ENCODE peak calls at places on chromosome 4, in ten cellular contexts. One of them, this sample, is unnamed. For H3K9me3, the result is how much of the 10 kb centered on the place peaks cover.

GRCh38 chr4:94446386-94446785 is 5.4 kb upstream of the PDLIM5 start:
- DNase-seq in spleen: no peak
- DNase-seq in A549: no peak
- DNase-seq in suprapubic skin: no peak
- DNase-seq in lower lobe of right lung: no peak
- DNase-seq in Caco-2: no peak
- DNase-seq in OCI-LY7: no peak
- DNase-seq in lung: no peak
- DNase-seq in psoas muscle: no peak
- DNase-seq in ovary: no peak
- DNase-seq in this sample: no peak

GRCh38 chr4:89957527-89957926 is 62.9 kb downstream of the MMRN1 start:
- DNase-seq in ovary: no peak
- DNase-seq in OCI-LY7: no peak
- DNase-seq in suprapubic skin: no peak
- DNase-seq in A549: no peak
- DNase-seq in Caco-2: peak
- DNase-seq in psoas muscle: no peak
- DNase-seq in lower lobe of right lung: no peak
- DNase-seq in spleen: no peak
- DNase-seq in lung: no peak
- DNase-seq in this sample: no peak

GRCh38 chr4:82780398-82781231 is 18.0 kb downstream of the SCD5 start:
- DNase-seq in spleen: peak
- DNase-seq in ovary: peak
- DNase-seq in lower lobe of right lung: peak
- DNase-seq in Caco-2: no peak
- DNase-seq in lung: peak
- DNase-seq in A549: no peak
- DNase-seq in suprapubic skin: no peak
- DNase-seq in OCI-LY7: no peak
- DNase-seq in psoas muscle: peak
- DNase-seq in this sample: no peak

GRCh38 chr4:1655676-1656075 is 28.4 kb downstream of the FAM53A start:
- DNase-seq in spleen: no peak
- DNase-seq in OCI-LY7: no peak
- DNase-seq in psoas muscle: no peak
- DNase-seq in A549: no peak
- DNase-seq in lower lobe of right lung: no peak
- DNase-seq in suprapubic skin: no peak
- DNase-seq in Caco-2: no peak
- DNase-seq in ovary: no peak
- DNase-seq in lung: no peak
- DNase-seq in this sample: no peak

GRCh38 chr4:173531085-173531965 is 1.3 kb upstream of the HAND2 start:
- DNase-seq in ovary: no peak
- DNase-seq in A549: no peak
- DNase-seq in lower lobe of right lung: no peak
- DNase-seq in OCI-LY7: no peak
- DNase-seq in psoas muscle: peak
- DNase-seq in suprapubic skin: no peak
- DNase-seq in lung: no peak
- DNase-seq in Caco-2: no peak
- DNase-seq in spleen: peak
- DNase-seq in this sample: peak

GRCh38 chr4:74435296-74435695 is 9.6 kb upstream of the AREG start:
- DNase-seq in lung: no peak
- DNase-seq in Caco-2: no peak
- DNase-seq in A549: no peak
- DNase-seq in psoas muscle: no peak
- DNase-seq in spleen: no peak
- DNase-seq in OCI-LY7: no peak
- DNase-seq in ovary: no peak
- DNase-seq in suprapubic skin: no peak
- DNase-seq in lower lobe of right lung: no peak
- DNase-seq in this sample: no peak

GRCh38 chr4:68950033-68950432 is 1.6 kb downstream of the UGT2A3 start:
- DNase-seq in Caco-2: no peak
- DNase-seq in spleen: no peak
- DNase-seq in OCI-LY7: no peak
- DNase-seq in psoas muscle: no peak
- DNase-seq in lung: no peak
- DNase-seq in suprapubic skin: no peak
- DNase-seq in A549: no peak
- DNase-seq in ovary: no peak
- DNase-seq in lower lobe of right lung: no peak
- DNase-seq in this sample: no peak

GRCh38 chr4:7842384-7843279 is 97.0 kb downstream of the AFAP1 start:
- DNase-seq in lung: no peak
- DNase-seq in A549: peak
- DNase-seq in OCI-LY7: no peak
- DNase-seq in suprapubic skin: no peak
- DNase-seq in ovary: peak
- DNase-seq in spleen: no peak
- DNase-seq in psoas muscle: peak
- DNase-seq in Caco-2: no peak
- DNase-seq in lower lobe of right lung: no peak
- DNase-seq in this sample: no peak

GRCh38 chr4:3879681-3880594 is 113.8 kb downstream of the ADRA2C start:
- DNase-seq in spleen: peak
- DNase-seq in ovary: no peak
- DNase-seq in Caco-2: no peak
- DNase-seq in lung: no peak
- DNase-seq in suprapubic skin: peak
- DNase-seq in OCI-LY7: no peak
- DNase-seq in A549: no peak
- DNase-seq in lower lobe of right lung: peak
- DNase-seq in psoas muscle: no peak
- DNase-seq in this sample: no peak

GRCh38 chr4:102213031-102213430 is 132.3 kb downstream of the SLC39A8 start:
- DNase-seq in psoas muscle: no peak
- DNase-seq in ovary: no peak
- DNase-seq in A549: no peak
- DNase-seq in OCI-LY7: no peak
- DNase-seq in lower lobe of right lung: no peak
- DNase-seq in suprapubic skin: no peak
- DNase-seq in spleen: no peak
- DNase-seq in lung: no peak
- DNase-seq in Caco-2: no peak
- DNase-seq in this sample: no peak

GRCh38 chr4:176123710-176124407 is 58.2 kb downstream of the WDR17 start:
- DNase-seq in A549: no peak
- DNase-seq in psoas muscle: no peak
- DNase-seq in lung: no peak
- DNase-seq in lower lobe of right lung: no peak
- DNase-seq in OCI-LY7: peak
- DNase-seq in spleen: no peak
- DNase-seq in suprapubic skin: no peak
- DNase-seq in ovary: no peak
- DNase-seq in Caco-2: peak
- DNase-seq in this sample: no peak
- TF ChIP-seq CTCF in A549: peak
- TF ChIP-seq CTCF in psoas muscle: peak
- TF ChIP-seq CTCF in lung: peak
- TF ChIP-seq CTCF in lower lobe of right lung: peak
- TF ChIP-seq CTCF in OCI-LY7: peak
- TF ChIP-seq CTCF in spleen: peak
- TF ChIP-seq CTCF in suprapubic skin: no peak
- TF ChIP-seq CTCF in ovary: no peak
- TF ChIP-seq CTCF in Caco-2: peak
- TF ChIP-seq CTCF in this sample: no peak

GRCh38 chr4:18935956-18936355 is 914.4 kb upstream of the LCORL start:
- DNase-seq in psoas muscle: no peak
- DNase-seq in spleen: no peak
- DNase-seq in OCI-LY7: no peak
- DNase-seq in suprapubic skin: no peak
- DNase-seq in lung: no peak
- DNase-seq in A549: no peak
- DNase-seq in Caco-2: no peak
- DNase-seq in lower lobe of right lung: no peak
- DNase-seq in ovary: no peak
- DNase-seq in this sample: no peak

GRCh38 chr4:18931643-18932373 is 910.3 kb upstream of the LCORL start:
- DNase-seq in ovary: no peak
- DNase-seq in OCI-LY7: no peak
- DNase-seq in Caco-2: no peak
- DNase-seq in lung: no peak
- DNase-seq in lower lobe of right lung: no peak
- DNase-seq in spleen: no peak
- DNase-seq in A549: no peak
- DNase-seq in suprapubic skin: no peak
- DNase-seq in psoas muscle: no peak
- DNase-seq in this sample: no peak

GRCh38 chr4:18937080-18937479 is 915.5 kb upstream of the LCORL start:
- DNase-seq in A549: no peak
- DNase-seq in spleen: no peak
- DNase-seq in lung: no peak
- DNase-seq in suprapubic skin: no peak
- DNase-seq in lower lobe of right lung: no peak
- DNase-seq in OCI-LY7: no peak
- DNase-seq in Caco-2: no peak
- DNase-seq in ovary: no peak
- DNase-seq in psoas muscle: no peak
- DNase-seq in this sample: no peak

GRCh38 chr4:18932940-18933339 is 911.4 kb upstream of the LCORL start:
- DNase-seq in OCI-LY7: no peak
- DNase-seq in lower lobe of right lung: no peak
- DNase-seq in ovary: no peak
- DNase-seq in spleen: no peak
- DNase-seq in Caco-2: no peak
- DNase-seq in A549: no peak
- DNase-seq in lung: no peak
- DNase-seq in psoas muscle: no peak
- DNase-seq in suprapubic skin: no peak
- DNase-seq in this sample: no peak

GRCh38 chr4:18934197-18934596 is 912.6 kb upstream of the LCORL start:
- DNase-seq in OCI-LY7: peak
- DNase-seq in Caco-2: no peak
- DNase-seq in lung: no peak
- DNase-seq in A549: no peak
- DNase-seq in lower lobe of right lung: no peak
- DNase-seq in spleen: no peak
- DNase-seq in psoas muscle: no peak
- DNase-seq in ovary: no peak
- DNase-seq in suprapubic skin: no peak
- DNase-seq in this sample: no peak
- H3K9me3 ChIP-seq in OCI-LY7: under half
- H3K9me3 ChIP-seq in Caco-2: under half
- H3K9me3 ChIP-seq in lung: under half
- H3K9me3 ChIP-seq in A549: under half
- H3K9me3 ChIP-seq in lower lobe of right lung: under half
- H3K9me3 ChIP-seq in spleen: under half
- H3K9me3 ChIP-seq in psoas muscle: under half
- H3K9me3 ChIP-seq in ovary: under half
- H3K9me3 ChIP-seq in suprapubic skin: under half
- H3K9me3 ChIP-seq in this sample: under half

GRCh38 chr4:184398741-184399504 is 75.4 kb downstream of the IRF2 start:
- DNase-seq in A549: no peak
- DNase-seq in Caco-2: no peak
- DNase-seq in psoas muscle: peak
- DNase-seq in OCI-LY7: no peak
- DNase-seq in suprapubic skin: no peak
- DNase-seq in lung: no peak
- DNase-seq in lower lobe of right lung: no peak
- DNase-seq in ovary: no peak
- DNase-seq in spleen: no peak
- DNase-seq in this sample: no peak

GRCh38 chr4:184399505-184399893 is 74.9 kb downstream of the IRF2 start:
- DNase-seq in spleen: no peak
- DNase-seq in A549: no peak
- DNase-seq in lung: no peak
- DNase-seq in suprapubic skin: no peak
- DNase-seq in ovary: peak
- DNase-seq in Caco-2: no peak
- DNase-seq in psoas muscle: no peak
- DNase-seq in lower lobe of right lung: no peak
- DNase-seq in OCI-LY7: no peak
- DNase-seq in this sample: no peak

GRCh38 chr4:184401397-184402171 is 72.8 kb downstream of the IRF2 start:
- DNase-seq in Caco-2: no peak
- DNase-seq in OCI-LY7: no peak
- DNase-seq in lung: no peak
- DNase-seq in spleen: no peak
- DNase-seq in psoas muscle: no peak
- DNase-seq in suprapubic skin: no peak
- DNase-seq in lower lobe of right lung: no peak
- DNase-seq in ovary: no peak
- DNase-seq in A549: no peak
- DNase-seq in this sample: no peak

GRCh38 chr4:184400891-184401290 is 73.5 kb downstream of the IRF2 start:
- DNase-seq in OCI-LY7: no peak
- DNase-seq in psoas muscle: no peak
- DNase-seq in suprapubic skin: no peak
- DNase-seq in lower lobe of right lung: no peak
- DNase-seq in spleen: no peak
- DNase-seq in A549: no peak
- DNase-seq in Caco-2: no peak
- DNase-seq in ovary: no peak
- DNase-seq in lung: no peak
- DNase-seq in this sample: no peak

DNA sequence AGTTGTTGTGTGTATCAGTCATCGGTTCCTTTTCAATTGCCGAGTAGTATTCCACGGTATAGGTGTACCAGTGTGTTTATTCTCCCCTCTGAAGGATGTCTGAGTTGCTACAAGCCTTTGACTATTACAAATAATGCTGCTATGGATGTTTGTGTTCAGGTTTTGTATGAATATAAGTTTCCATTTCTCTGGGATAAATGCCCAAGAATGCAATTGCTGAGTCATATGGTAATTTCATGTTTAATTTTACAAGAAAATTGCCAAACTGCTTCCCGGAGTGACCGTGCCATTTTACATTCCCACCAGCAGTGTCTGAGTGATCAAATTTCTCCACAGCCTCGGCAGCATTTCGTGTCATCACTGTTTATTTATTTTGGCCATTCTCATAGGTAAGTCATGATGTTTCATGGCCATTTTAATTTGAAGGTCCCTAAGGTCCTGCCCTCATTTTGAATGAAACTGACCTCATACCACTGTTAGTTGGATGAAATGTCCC is 73.9 kb downstream of the IRF2 start:
- DNase-seq in OCI-LY7: no peak
- DNase-seq in spleen: no peak
- DNase-seq in A549: no peak
- DNase-seq in Caco-2: no peak
- DNase-seq in suprapubic skin: no peak
- DNase-seq in lower lobe of right lung: no peak
- DNase-seq in ovary: no peak
- DNase-seq in lung: no peak
- DNase-seq in psoas muscle: peak
- DNase-seq in this sample: no peak
- TF ChIP-seq CTCF in OCI-LY7: no peak
- TF ChIP-seq CTCF in spleen: no peak
- TF ChIP-seq CTCF in A549: no peak
- TF ChIP-seq CTCF in Caco-2: no peak
- TF ChIP-seq CTCF in suprapubic skin: no peak
- TF ChIP-seq CTCF in lower lobe of right lung: no peak
- TF ChIP-seq CTCF in ovary: no peak
- TF ChIP-seq CTCF in lung: no peak
- TF ChIP-seq CTCF in psoas muscle: peak
- TF ChIP-seq CTCF in this sample: no peak

GRCh38 chr4:14025891-14026290 is 398.4 kb upstream of the BOD1L1 start:
- DNase-seq in lung: no peak
- DNase-seq in psoas muscle: no peak
- DNase-seq in A549: no peak
- DNase-seq in OCI-LY7: no peak
- DNase-seq in ovary: no peak
- DNase-seq in lower lobe of right lung: no peak
- DNase-seq in Caco-2: no peak
- DNase-seq in spleen: no peak
- DNase-seq in suprapubic skin: no peak
- DNase-seq in this sample: no peak
- H3K9me3 ChIP-seq in lung: under half
- H3K9me3 ChIP-seq in psoas muscle: under half
- H3K9me3 ChIP-seq in A549: under half
- H3K9me3 ChIP-seq in OCI-LY7: under half
- H3K9me3 ChIP-seq in ovary: under half
- H3K9me3 ChIP-seq in lower lobe of right lung: under half
- H3K9me3 ChIP-seq in Caco-2: under half
- H3K9me3 ChIP-seq in spleen: under half
- H3K9me3 ChIP-seq in suprapubic skin: under half
- H3K9me3 ChIP-seq in this sample: under half